ENCODE peak calls at places on chromosomes 12 and 14, in four cellular contexts. I, E, M and V are unnamed samples.

GRCh38 chr12:116537149-116537904 is 21.9 kb upstream of the MAP1LC3B2 start:
- DNase-seq in I (no peak), E (peak; percentile 45), M (no peak), V (no peak)

GRCh38 chr12:78530065-78530765 is 334.4 kb upstream of the SYT1 start:
- DNase-seq in I (no peak), E (peak; percentile 21), M (peak; percentile 20), V (no peak)

GRCh38 chr12:84793558-84794367 is 118.8 kb downstream of the SLC6A15 start:
- DNase-seq in I (no peak), E (no peak), M (no peak), V (no peak)

GRCh38 chr12:2795291-2796186 is 769 bp downstream of the FKBP4 start:
- DNase-seq in I (peak; percentile 87), E (peak; percentile 79), M (peak; percentile 55), V (peak; percentile 45)

GRCh38 chr14:94386085-94387031 is 2.0 kb downstream of the SERPINA1 start:
- DNase-seq in I (no peak), E (no peak), M (no peak), V (no peak)

GRCh38 chr12:122336015-122336946 is 70.0 kb upstream of the VPS33A start:
- DNase-seq in I (peak; percentile 33), E (peak; percentile 53), M (peak; percentile 51), V (no peak)

GRCh38 chr12:94566345-94566744 is 84.0 kb downstream of the TMCC3 start:
- DNase-seq in I (no peak), E (no peak), M (no peak), V (no peak)

GRCh38 chr12:66863276-66863675 is 184.4 kb upstream of the GRIP1 start:
- DNase-seq in I (no peak), E (no peak), M (no peak), V (no peak)

GRCh38 chr14:39847191-39847590 is 415.0 kb upstream of the FBXO33 start:
- DNase-seq in I (no peak), E (no peak), M (no peak), V (no peak)

GRCh38 chr12:26177303-26177702 is 18.1 kb upstream of the SSPN start:
- DNase-seq in I (no peak), E (no peak), M (no peak), V (no peak)

GRCh38 chr14:67735361-67735921 is 33.8 kb downstream of the RDH12 start:
- DNase-seq in I (no peak), E (no peak), M (no peak), V (no peak)

GRCh38 chr14:73472182-73473114 is 14.1 kb upstream of the NUMB start:
- DNase-seq in I (peak; percentile 44), E (peak; percentile 86), M (peak; percentile 74), V (no peak)

GRCh38 chr12:3200032-3200617 is 122.9 kb downstream of the TSPAN9 start:
- DNase-seq in I (no peak), E (peak; percentile 93), M (peak; percentile 40), V (no peak)

GRCh38 chr12:27756670-27757069 is 23.4 kb upstream of the KLHL42 start:
- DNase-seq in I (no peak), E (no peak), M (no peak), V (no peak)

GRCh38 chr14:73795974-73796373 is 55.7 kb upstream of the PTGR2 start:
- DNase-seq in I (no peak), E (no peak), M (peak; percentile 78), V (no peak)

GRCh38 chr14:37142835-37143499 is 29.4 kb downstream of the SLC25A21 start:
- DNase-seq in I (no peak), E (no peak), M (peak; percentile 17), V (no peak)

GRCh38 chr12:115922952-115923564 is 354.4 kb downstream of the MED13L start:
- DNase-seq in I (no peak), E (peak; percentile 69), M (peak; percentile 53), V (peak; percentile 28)

GRCh38 chr12:128083132-128083729 is 183.7 kb upstream of the TMEM132C start:
- DNase-seq in I (no peak), E (no peak), M (no peak), V (no peak)

GRCh38 chr12:50024804-50025186 is 499 bp downstream of the RACGAP1 start:
- DNase-seq in I (no peak), E (peak; percentile 35), M (peak; percentile 31), V (no peak)

GRCh38 chr12:109147954-109148353 is 31.6 kb downstream of the ACACB start:
- DNase-seq in I (no peak), E (no peak), M (no peak), V (no peak)

GRCh38 chr12:109139360-109139759 is 23.0 kb downstream of the ACACB start:
- DNase-seq in I (no peak), E (no peak), M (no peak), V (no peak)

GRCh38 chr12:109140560-109140959 is 24.2 kb downstream of the ACACB start:
- DNase-seq in I (no peak), E (no peak), M (no peak), V (no peak)

GRCh38 chr12:109139791-109140190 is 23.4 kb downstream of the ACACB start:
- DNase-seq in I (no peak), E (no peak), M (no peak), V (no peak)

GRCh38 chr12:109144224-109144623 is 27.8 kb downstream of the ACACB start:
- DNase-seq in I (no peak), E (no peak), M (no peak), V (no peak)
- TF ChIP-seq REST in I (no peak), E (no peak), M (no peak), V (no peak)

GRCh38 chr12:15184484-15184883 is 36.7 kb downstream of the RERG start:
- DNase-seq in I (no peak), E (no peak), M (no peak), V (no peak)
- TF ChIP-seq REST in I (no peak), E (no peak), M (no peak), V (no peak)

GRCh38 chr12:12871587-12872138 is 19.7 kb upstream of the GPRC5A start:
- DNase-seq in I (no peak), E (no peak), M (no peak), V (no peak)

GRCh38 chr12:12868836-12869235 is 22.5 kb upstream of the GPRC5A start:
- DNase-seq in I (no peak), E (no peak), M (no peak), V (no peak)

GRCh38 chr12:12872934-12873275 is 18.5 kb upstream of the GPRC5A start:
- DNase-seq in I (no peak), E (no peak), M (no peak), V (no peak)

GRCh38 chr12:12872139-12872933 is 19.0 kb upstream of the GPRC5A start:
- DNase-seq in I (no peak), E (peak; percentile 36), M (peak; percentile 95), V (no peak)

GRCh38 chr12:12870454-12870853 is 20.9 kb upstream of the GPRC5A start:
- DNase-seq in I (no peak), E (no peak), M (peak; percentile 99), V (no peak)
- TF ChIP-seq REST in I (no peak), E (no peak), M (no peak), V (no peak)

GRCh38 chr14:92922883-92923743 is at the start of gene CHGA:
- DNase-seq in I (peak; percentile 77), E (peak; percentile 89), M (peak; percentile 38), V (peak; percentile 30)
- TF ChIP-seq REST in I (peak; percentile 98), E (peak; percentile 98), M (peak; percentile 99), V (peak; percentile 100)

GRCh38 chr12:13836116-13836515 is 145.3 kb downstream of the GRIN2B start:
- DNase-seq in I (no peak), E (no peak), M (no peak), V (no peak)

GRCh38 chr12:13835657-13836056 is 145.7 kb downstream of the GRIN2B start:
- DNase-seq in I (no peak), E (no peak), M (no peak), V (no peak)

GRCh38 chr12:13841358-13841757 is 140.0 kb downstream of the GRIN2B start:
- DNase-seq in I (no peak), E (no peak), M (no peak), V (no peak)

GRCh38 chr12:13843841-13844240 is 137.6 kb downstream of the GRIN2B start:
- DNase-seq in I (no peak), E (no peak), M (no peak), V (no peak)

DNA sequence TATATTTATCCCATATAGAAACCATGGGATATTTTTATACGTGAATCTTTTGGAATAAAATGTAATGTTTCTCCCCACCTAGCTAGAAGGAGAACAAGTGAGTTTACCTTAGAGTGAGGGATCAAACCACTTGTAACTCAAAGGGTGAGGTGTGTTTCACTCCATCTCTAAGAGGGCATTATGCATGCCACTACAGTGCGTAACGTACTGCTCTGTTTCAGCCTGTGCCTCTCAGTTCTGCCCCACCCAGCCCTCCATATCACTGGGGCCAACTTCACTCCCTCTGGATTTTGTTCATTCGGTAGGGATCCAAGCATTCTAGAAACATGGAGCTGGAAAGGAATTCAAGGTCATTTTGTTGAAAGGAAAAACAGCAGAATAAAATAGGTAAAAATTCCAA is 141.5 kb downstream of the GRIN2B start:
- DNase-seq in I (no peak), E (no peak), M (no peak), V (no peak)
- TF ChIP-seq REST in I (no peak), E (no peak), M (no peak), V (no peak)

GRCh38 chr12:57755194-57755453 is 221 bp downstream of the MARCHF9 start:
- DNase-seq in I (no peak), E (no peak), M (no peak), V (no peak)
- TF ChIP-seq REST in I (no peak), E (no peak), M (no peak), V (no peak)

DNA sequence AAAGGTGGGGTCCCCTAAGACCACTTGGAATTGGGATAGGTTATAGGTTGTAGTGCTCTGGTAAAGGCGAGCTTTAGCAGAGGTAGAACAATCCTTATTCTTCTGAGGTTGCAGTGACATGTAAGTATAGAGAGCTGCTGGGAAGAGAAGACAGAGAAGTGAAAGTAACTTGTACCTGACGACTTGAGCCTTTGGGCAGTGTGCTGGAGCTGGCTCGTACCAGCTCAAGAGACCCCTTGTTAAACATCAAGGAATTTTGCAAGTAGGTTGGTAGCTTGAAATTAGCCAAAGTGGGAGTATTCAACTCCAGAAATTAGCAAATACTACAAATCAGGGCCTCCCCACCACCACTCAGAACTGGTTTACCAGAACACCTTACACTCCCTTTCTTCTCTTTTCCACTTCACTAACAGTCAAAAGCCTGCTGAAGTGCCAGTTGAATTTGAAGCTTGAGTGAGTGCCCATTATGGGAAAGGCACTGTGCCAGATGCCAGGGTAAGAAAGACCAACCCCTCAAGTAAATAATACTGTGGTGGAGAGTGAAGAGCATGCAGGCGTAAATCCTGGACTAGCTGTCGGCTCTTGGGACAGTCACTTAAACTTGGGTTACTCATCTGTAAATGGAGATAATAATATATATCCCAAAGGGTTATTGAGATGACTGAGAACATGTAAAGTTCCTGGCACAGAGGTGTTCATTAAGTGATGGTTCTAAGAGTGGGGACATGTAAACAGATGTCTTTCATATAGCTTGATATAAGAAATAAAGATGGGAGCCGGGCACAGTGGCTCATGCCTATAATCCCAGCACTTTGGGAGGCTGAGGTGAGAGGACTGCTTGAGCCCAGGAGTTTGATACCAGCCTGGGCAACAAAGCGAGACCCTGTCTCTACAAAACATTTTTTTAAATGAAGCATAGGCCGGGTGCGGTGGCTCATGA is 27.1 kb upstream of the EID3 start:
- DNase-seq in I (no peak), E (no peak), M (peak; percentile 64), V (no peak)
- TF ChIP-seq REST in I (no peak), E (no peak), M (no peak), V (no peak)

GRCh38 chr12:96356831-96357230 is 43.4 kb downstream of the CDK17 start:
- DNase-seq in I (no peak), E (no peak), M (no peak), V (no peak)
- TF ChIP-seq REST in I (no peak), E (no peak), M (no peak), V (no peak)